ENCODE peak calls at places on chromosome 15, in four cellular contexts. One of them, this sample, is unnamed.

GRCh38 chr15:42931702-42932486 is 11.3 kb upstream of the TTBK2 start:
- DNase-seq in cardiac muscle cell: no peak
- DNase-seq in stimulated activated CD8-positive, alpha-beta memory T cell treated with anti-CD3 and anti-CD28 coated beads, Interleukin-7, amount 100 ng/mL, for 1 hour: no peak
- DNase-seq in sigmoid colon: no peak
- DNase-seq in this sample: no peak

GRCh38 chr15:72170691-72171090 is 26.9 kb downstream of the GRAMD2A start:
- DNase-seq in stimulated activated CD8-positive, alpha-beta memory T cell treated with anti-CD3 and anti-CD28 coated beads, Interleukin-7, amount 100 ng/mL, for 1 hour: no peak
- DNase-seq in sigmoid colon: no peak
- DNase-seq in cardiac muscle cell: no peak
- DNase-seq in this sample: no peak

GRCh38 chr15:63583027-63583426 is 14.2 kb upstream of the FBXL22 start:
- DNase-seq in sigmoid colon: no peak
- DNase-seq in cardiac muscle cell: no peak
- DNase-seq in stimulated activated CD8-positive, alpha-beta memory T cell treated with anti-CD3 and anti-CD28 coated beads, Interleukin-7, amount 100 ng/mL, for 1 hour: no peak
- DNase-seq in this sample: no peak

GRCh38 chr15:98817745-98818144 is 169.4 kb downstream of the IGF1R start:
- DNase-seq in sigmoid colon: no peak
- DNase-seq in cardiac muscle cell: no peak
- DNase-seq in stimulated activated CD8-positive, alpha-beta memory T cell treated with anti-CD3 and anti-CD28 coated beads, Interleukin-7, amount 100 ng/mL, for 1 hour: no peak
- DNase-seq in this sample: no peak

GRCh38 chr15:57090460-57090859 is 172.0 kb downstream of the TCF12 start:
- DNase-seq in sigmoid colon: no peak
- DNase-seq in stimulated activated CD8-positive, alpha-beta memory T cell treated with anti-CD3 and anti-CD28 coated beads, Interleukin-7, amount 100 ng/mL, for 1 hour: no peak
- DNase-seq in cardiac muscle cell: peak
- DNase-seq in this sample: no peak

GRCh38 chr15:34721802-34722795 is 32.7 kb downstream of the GJD2 start:
- DNase-seq in stimulated activated CD8-positive, alpha-beta memory T cell treated with anti-CD3 and anti-CD28 coated beads, Interleukin-7, amount 100 ng/mL, for 1 hour: no peak
- DNase-seq in cardiac muscle cell: peak
- DNase-seq in sigmoid colon: peak
- DNase-seq in this sample: no peak

GRCh38 chr15:70237626-70238025 is 139.9 kb upstream of the TLE3 start:
- DNase-seq in sigmoid colon: no peak
- DNase-seq in stimulated activated CD8-positive, alpha-beta memory T cell treated with anti-CD3 and anti-CD28 coated beads, Interleukin-7, amount 100 ng/mL, for 1 hour: no peak
- DNase-seq in cardiac muscle cell: no peak
- DNase-seq in this sample: no peak

GRCh38 chr15:80121546-80121945 is 31.3 kb upstream of the FAH start:
- DNase-seq in stimulated activated CD8-positive, alpha-beta memory T cell treated with anti-CD3 and anti-CD28 coated beads, Interleukin-7, amount 100 ng/mL, for 1 hour: no peak
- DNase-seq in cardiac muscle cell: peak
- DNase-seq in sigmoid colon: no peak
- DNase-seq in this sample: no peak

GRCh38 chr15:90419738-90420487 is 31.9 kb downstream of the IQGAP1 start:
- DNase-seq in sigmoid colon: no peak
- DNase-seq in cardiac muscle cell: no peak
- DNase-seq in stimulated activated CD8-positive, alpha-beta memory T cell treated with anti-CD3 and anti-CD28 coated beads, Interleukin-7, amount 100 ng/mL, for 1 hour: no peak
- DNase-seq in this sample: no peak

GRCh38 chr15:90901799-90902655 is 1.1 kb upstream of the MAN2A2 start:
- DNase-seq in cardiac muscle cell: peak
- DNase-seq in stimulated activated CD8-positive, alpha-beta memory T cell treated with anti-CD3 and anti-CD28 coated beads, Interleukin-7, amount 100 ng/mL, for 1 hour: peak
- DNase-seq in sigmoid colon: peak
- DNase-seq in this sample: peak

GRCh38 chr15:81783076-81783475 is 262.7 kb downstream of the MEX3B start:
- DNase-seq in cardiac muscle cell: no peak
- DNase-seq in stimulated activated CD8-positive, alpha-beta memory T cell treated with anti-CD3 and anti-CD28 coated beads, Interleukin-7, amount 100 ng/mL, for 1 hour: no peak
- DNase-seq in sigmoid colon: no peak
- DNase-seq in this sample: no peak

This sample was measured in central memory CD8-positive, alpha-beta T cell.